ENCODE peak calls at places on chromosomes 4 and X, in eight cellular contexts. B, J, K, D, Z, V, W and C are unnamed samples.

GRCh38 chrX:46039526-46039925 is 505.7 kb downstream of the ZNF674 start:
- DNase-seq in B (no peak), J (no peak), K (no peak), D (no peak), Z (no peak), V (no peak), W (no peak), C (no peak)

GRCh38 chrX:16786791-16787735 is 797 bp downstream of the TXLNG start:
- DNase-seq in B (no peak), J (no peak), K (peak), D (peak), Z (peak), V (no peak), W (peak), C (no peak)

GRCh38 chrX:134371133-134371532 is 88.8 kb upstream of the HPRT1 start:
- DNase-seq in B (no peak), J (no peak), K (no peak), D (no peak), Z (no peak), V (no peak), W (no peak), C (no peak)

GRCh38 chr4:75547647-75548387 is 8.0 kb upstream of the ODAPH start:
- DNase-seq in B (no peak), J (no peak), K (no peak), D (peak), Z (no peak), V (no peak), W (peak), C (no peak)

GRCh38 chrX:47637546-47638195 is 7.9 kb upstream of the CFP start:
- DNase-seq in B (no peak), J (no peak), K (peak), D (no peak), Z (peak), V (no peak), W (peak), C (peak)

GRCh38 chr4:54657556-54658313 is at the start of gene KIT:
- DNase-seq in B (peak), J (peak), K (peak), D (peak), Z (peak), V (no peak), W (peak), C (peak)

GRCh38 chr4:188778880-188779279 is 639.6 kb downstream of the TRIML1 start:
- DNase-seq in B (no peak), J (no peak), K (no peak), D (no peak), Z (no peak), V (no peak), W (no peak), C (no peak)

GRCh38 chrX:123422875-123423274 is 238.8 kb downstream of the GRIA3 start:
- DNase-seq in B (no peak), J (no peak), K (no peak), D (peak), Z (no peak), V (peak), W (peak), C (no peak)

GRCh38 chr4:184355111-184355604 is 119.2 kb downstream of the IRF2 start:
- DNase-seq in B (no peak), J (peak), K (peak), D (peak), Z (no peak), V (peak), W (peak), C (peak)

GRCh38 chr4:2354760-2355159 is 63.7 kb downstream of the ZFYVE28 start:
- DNase-seq in B (no peak), J (no peak), K (no peak), D (no peak), Z (no peak), V (no peak), W (peak), C (no peak)

GRCh38 chr4:7243609-7244342 is 51.4 kb downstream of the SORCS2 start:
- DNase-seq in B (no peak), J (peak), K (no peak), D (no peak), Z (no peak), V (no peak), W (no peak), C (no peak)

GRCh38 chr4:119207051-119207450 is 5.5 kb upstream of the USP53 start:
- DNase-seq in B (no peak), J (no peak), K (no peak), D (no peak), Z (no peak), V (no peak), W (no peak), C (no peak)

GRCh38 chrX:71998836-71999509 is 88.3 kb downstream of the NHSL2 start:
- DNase-seq in B (no peak), J (no peak), K (peak), D (peak), Z (peak), V (no peak), W (no peak), C (peak)

GRCh38 chr4:41427306-41427882 is 110.6 kb upstream of the LIMCH1 start:
- DNase-seq in B (no peak), J (no peak), K (no peak), D (no peak), Z (no peak), V (no peak), W (no peak), C (no peak)